ENCODE peak calls at places on chromosome 20, in seven cellular contexts. T is PC-3, F is fibroblast of mammary gland, O is mammary epithelial cell, R is Peyer's patch, G is foreskin fibroblast, Q is upper lobe of right lung. L is an unnamed sample.

GRCh38 chr20:37363221-37364012 is 17.5 kb downstream of the SRC start:
- DNase-seq in T (no peak), F (no peak), O (no peak), R (no peak), G (no peak), Q (peak; percentile 55), L (no peak)

GRCh38 chr20:42531675-42531985 is 658.1 kb downstream of the PTPRT start:
- DNase-seq in T (no peak), F (no peak), O (no peak), R (no peak), G (no peak), Q (no peak), L (no peak)

GRCh38 chr20:20094410-20094809 is 42.1 kb downstream of the CFAP61 start:
- DNase-seq in T (no peak), F (no peak), O (no peak), R (no peak), G (no peak), Q (no peak), L (no peak)

GRCh38 chr20:10984294-10984693 is 310.5 kb upstream of the JAG1 start:
- DNase-seq in T (no peak), F (no peak), O (no peak), R (no peak), G (no peak), Q (no peak), L (no peak)

GRCh38 chr20:20820780-20821495 is 108.5 kb upstream of the RALGAPA2 start:
- DNase-seq in T (no peak), F (no peak), O (no peak), R (no peak), G (peak; percentile 6), Q (no peak), L (no peak)

GRCh38 chr20:17859616-17860232 is 108.9 kb downstream of the SNX5 start:
- DNase-seq in T (no peak), F (no peak), O (no peak), R (no peak), G (no peak), Q (peak; percentile 75), L (no peak)

GRCh38 chr20:57790176-57790575 is 80.4 kb upstream of the PMEPA1 start:
- DNase-seq in T (no peak), F (no peak), O (no peak), R (no peak), G (no peak), Q (peak; percentile 23), L (no peak)

GRCh38 chr20:23049933-23050838 is 714 bp upstream of the THBD start:
- DNase-seq in T (peak; percentile 44), F (no peak), O (peak; percentile 47), R (no peak), G (peak; percentile 57), Q (peak; percentile 83), L (no peak)

GRCh38 chr20:45254867-45255266 is 503 bp upstream of the SLPI start:
- DNase-seq in T (peak; percentile 67), F (peak; percentile 66), O (peak; percentile 91), R (no peak), G (peak; percentile 52), Q (no peak), L (no peak)

GRCh38 chr20:4657096-4657495 is 64.6 kb upstream of the PRND start:
- DNase-seq in T (no peak), F (no peak), O (no peak), R (no peak), G (no peak), Q (no peak), L (no peak)

GRCh38 chr20:49612127-49612738 is 44.3 kb upstream of the PTGIS start:
- DNase-seq in T (no peak), F (no peak), O (no peak), R (no peak), G (no peak), Q (no peak), L (no peak)

GRCh38 chr20:45405566-45406259 is 2.4 kb upstream of the DBNDD2 start:
- DNase-seq in T (peak; percentile 71), F (no peak), O (no peak), R (peak; percentile 58), G (peak; percentile 39), Q (peak; percentile 77), L (no peak)

GRCh38 chr20:1946762-1947534 is 46.9 kb downstream of the PDYN start:
- DNase-seq in T (no peak), F (peak; percentile 39), O (no peak), R (no peak), G (peak; percentile 16), Q (no peak), L (no peak)

GRCh38 chr20:41387433-41387832 is 20.8 kb upstream of the EMILIN3 start:
- DNase-seq in T (no peak), F (no peak), O (no peak), R (no peak), G (no peak), Q (no peak), L (no peak)
- TF ChIP-seq CTCF in T (no peak), F (no peak), O (no peak), R (no peak), G (no peak), Q (no peak), L (no peak)

GRCh38 chr20:32155017-32155965 is 45.8 kb downstream of the TM9SF4 start:
- DNase-seq in T (peak; percentile 73), F (peak; percentile 90), O (peak; percentile 92), R (peak; percentile 80), G (peak; percentile 77), Q (peak; percentile 94), L (no peak)
- TF ChIP-seq CTCF in T (peak; percentile 55), F (no peak), O (peak; percentile 18), R (no peak), G (no peak), Q (peak; percentile 33), L (no peak)

DNA sequence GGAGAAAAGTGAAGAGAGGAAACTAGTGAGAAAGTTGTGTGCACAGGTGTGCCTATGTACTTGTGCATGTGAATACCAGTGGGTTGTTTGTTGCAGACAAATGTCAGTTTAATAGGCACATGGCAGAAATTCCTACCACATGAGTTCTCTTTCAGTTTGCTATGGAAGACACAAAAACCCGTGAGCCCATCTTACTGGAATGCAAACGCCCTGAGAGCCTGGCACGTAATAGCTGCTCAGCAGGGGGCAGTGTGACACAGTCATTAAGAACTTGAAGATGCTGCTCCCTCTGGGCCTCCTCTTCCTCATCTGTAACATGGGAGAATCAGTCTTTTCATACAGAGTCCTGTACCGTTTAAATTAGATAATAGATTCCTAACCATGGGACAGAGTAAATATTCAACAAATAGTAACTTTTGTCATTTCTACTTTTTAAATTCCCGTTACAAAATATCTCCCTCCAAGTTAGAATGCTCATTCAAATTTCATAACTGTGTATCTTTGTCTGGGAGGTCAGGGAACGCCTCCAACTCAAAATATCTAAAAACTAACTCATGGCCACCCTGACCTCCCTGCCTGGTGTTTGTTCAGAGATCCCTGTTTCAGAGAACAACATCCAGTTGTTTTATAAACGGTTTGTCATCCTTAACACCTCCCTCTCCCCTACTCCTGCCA is 802.9 kb downstream of the MAFB start:
- DNase-seq in T (peak; percentile 13), F (peak; percentile 92), O (peak; percentile 61), R (peak; percentile 72), G (peak; percentile 88), Q (peak; percentile 64), L (no peak)
- TF ChIP-seq CTCF in T (peak; percentile 31), F (peak; percentile 68), O (peak; percentile 59), R (peak; percentile 36), G (peak; percentile 60), Q (peak; percentile 65), L (no peak)

DNA sequence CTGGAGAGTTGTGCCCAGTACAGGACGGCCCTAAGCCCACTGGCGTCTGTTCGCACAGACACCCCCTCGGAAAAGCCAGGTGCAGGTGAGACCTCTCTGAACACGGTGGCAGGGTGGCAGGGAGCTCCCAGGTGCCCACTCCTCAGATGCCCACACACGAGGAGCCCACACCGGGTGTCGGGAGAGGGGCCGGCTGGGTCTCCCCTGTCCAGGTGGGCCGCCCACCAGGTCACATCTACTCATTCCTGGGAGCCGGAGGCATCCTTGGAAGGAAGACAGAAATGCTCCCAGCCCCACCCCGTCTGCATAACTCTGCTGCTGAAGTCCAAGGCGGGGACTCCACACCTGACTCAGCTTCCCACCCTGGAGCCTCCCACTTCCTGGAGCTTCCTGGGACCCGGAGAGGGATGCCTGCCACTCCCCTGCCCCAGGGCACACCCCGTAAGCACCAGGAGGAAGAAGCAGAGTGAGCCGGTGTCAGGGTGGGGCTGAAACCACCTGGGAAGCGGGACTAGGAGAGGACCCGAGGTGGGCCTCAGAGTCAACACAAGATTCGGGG is 2.5 kb downstream of the SRMS start:
- DNase-seq in T (peak; percentile 97), F (no peak), O (peak; percentile 83), R (peak; percentile 75), G (no peak), Q (no peak), L (no peak)
- TF ChIP-seq CTCF in T (no peak), F (no peak), O (no peak), R (no peak), G (no peak), Q (no peak), L (no peak)

GRCh38 chr20:40524071-40524470 is 165.0 kb downstream of the MAFB start:
- DNase-seq in T (no peak), F (peak; percentile 27), O (no peak), R (no peak), G (no peak), Q (no peak), L (no peak)

GRCh38 chr20:40522405-40522804 is 166.6 kb downstream of the MAFB start:
- DNase-seq in T (no peak), F (no peak), O (no peak), R (no peak), G (no peak), Q (no peak), L (no peak)

GRCh38 chr20:40519928-40520327 is 169.1 kb downstream of the MAFB start:
- DNase-seq in T (no peak), F (no peak), O (no peak), R (no peak), G (no peak), Q (no peak), L (no peak)

GRCh38 chr20:40525356-40525755 is 163.7 kb downstream of the MAFB start:
- DNase-seq in T (no peak), F (peak; percentile 68), O (no peak), R (no peak), G (peak; percentile 22), Q (no peak), L (no peak)

GRCh38 chr20:40521962-40522361 is 167.1 kb downstream of the MAFB start:
- DNase-seq in T (no peak), F (no peak), O (no peak), R (no peak), G (no peak), Q (no peak), L (no peak)
- TF ChIP-seq CTCF in T (no peak), F (no peak), O (no peak), R (no peak), G (no peak), Q (no peak), L (no peak)

DNA sequence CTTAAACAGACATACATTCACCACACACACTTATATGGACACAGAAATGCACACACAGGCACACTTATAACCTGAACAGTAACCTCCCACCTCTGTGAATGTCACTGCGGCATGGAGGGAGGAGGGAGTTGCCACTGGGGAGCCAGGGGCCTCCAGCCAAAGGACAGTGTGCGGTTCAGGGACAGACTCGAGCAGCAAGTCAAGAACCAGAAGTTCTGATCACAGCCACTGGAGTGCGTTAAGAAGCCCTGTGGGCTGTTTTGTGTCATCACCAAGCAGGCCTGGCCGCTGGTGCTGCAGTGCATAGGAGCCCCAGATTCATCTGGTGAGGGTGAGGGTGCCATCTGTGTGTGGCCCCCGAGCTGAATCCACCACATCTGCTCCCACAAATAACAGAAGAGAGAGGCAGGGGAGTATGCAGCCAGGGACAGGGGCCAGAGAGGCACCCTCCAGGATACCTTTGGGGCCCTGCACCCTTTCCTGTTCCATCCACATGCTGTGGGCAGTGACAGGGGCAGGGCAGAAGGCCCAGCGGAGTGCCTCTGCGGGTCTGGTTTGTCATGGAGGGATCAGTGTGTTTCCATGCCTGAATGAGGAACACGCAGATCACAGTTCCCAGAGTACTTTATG is 20.3 kb downstream of the SYNDIG1 start:
- DNase-seq in T (no peak), F (no peak), O (no peak), R (no peak), G (no peak), Q (no peak), L (no peak)
- TF ChIP-seq CTCF in T (no peak), F (no peak), O (no peak), R (no peak), G (no peak), Q (no peak), L (no peak)

L was measured in activated B cell treated with CpG ODN at 0.5 μM for 24 hours.